ENCODE peak calls at places on chromosome 11, in eight cellular contexts. N, Y, G, H, Z, S, L and X are unnamed samples.

GRCh38 chr11:16779436-16779835 is 41.0 kb downstream of the C11orf58 start:
- DNase-seq in L (no peak), H (no peak), S (no peak), Z (no peak), Y (no peak), G (no peak), N (no peak), X (no peak)

GRCh38 chr11:40877256-40877655 is 582.2 kb downstream of the LRRC4C start:
- DNase-seq in H (no peak), Y (no peak), G (no peak), Z (no peak), N (no peak), L (no peak), S (no peak), X (no peak)

GRCh38 chr11:2931771-2932738 is 2.8 kb upstream of the PHLDA2 start:
- DNase-seq in G (peak; percentile 4), H (no peak), S (no peak), Z (no peak), N (no peak), Y (no peak), L (no peak), X (no peak)

GRCh38 chr11:76233196-76233921 is 27.1 kb upstream of the WNT11 start:
- DNase-seq in H (no peak), G (no peak), N (no peak), Z (no peak), Y (no peak), L (no peak), S (no peak), X (no peak)

GRCh38 chr11:75383246-75383645 is 16.1 kb upstream of the RPS3 start:
- DNase-seq in N (no peak), G (no peak), Y (no peak), L (no peak), Z (no peak), H (peak; percentile 45), S (no peak), X (no peak)

GRCh38 chr11:109668973-109669634 is 247.1 kb downstream of the C11orf87 start:
- DNase-seq in N (no peak), Z (peak; percentile 4), L (no peak), S (no peak), G (no peak), H (no peak), Y (no peak), X (no peak)

GRCh38 chr11:123510579-123510905 is 80.5 kb downstream of the GRAMD1B start:
- DNase-seq in Y (no peak), N (no peak), G (no peak), H (no peak), Z (no peak), L (no peak), S (no peak), X (no peak)

GRCh38 chr11:46369458-46370152 is 11.9 kb upstream of the MDK start:
- DNase-seq in S (peak; percentile 63), L (peak; percentile 75), G (no peak), N (no peak), Z (peak; percentile 91), H (peak; percentile 43), Y (peak; percentile 85), X (peak; percentile 49)

GRCh38 chr11:68843703-68844312 is 2.1 kb upstream of the CPT1A start:
- DNase-seq in L (peak; percentile 84), S (peak; percentile 70), G (peak; percentile 95), Y (no peak), N (peak; percentile 87), Z (no peak), H (peak; percentile 68), X (no peak)

GRCh38 chr11:26676641-26677040 is 45.2 kb downstream of the SLC5A12 start:
- DNase-seq in S (no peak), Z (no peak), L (no peak), N (no peak), G (no peak), Y (no peak), H (no peak), X (no peak)

GRCh38 chr11:10701982-10702381 is 8.4 kb upstream of the IRAG1 start:
- DNase-seq in S (no peak), G (no peak), N (no peak), Z (peak; percentile 29), H (no peak), Y (peak; percentile 18), L (no peak), X (no peak)

GRCh38 chr11:14179126-14179820 is 179.7 kb downstream of the RRAS2 start:
- DNase-seq in H (no peak), S (no peak), L (no peak), G (no peak), Y (peak; percentile 46), Z (peak; percentile 38), N (no peak), X (no peak)